ENCODE peak calls at places on chromosomes 2 and 18, in five cellular contexts. B is cardiac muscle cell, N is ovary, L is lower lobe of right lung, W is A549. Z is an unnamed sample.

GRCh38 chr18:48893559-48894265 is 57.1 kb downstream of the SMAD7 start:
- DNase-seq in B (no peak), N (no peak), L (no peak), W (no peak), Z (no peak)

GRCh38 chr18:49768051-49768391 is 45.3 kb downstream of the ACAA2 start:
- DNase-seq in B (peak; percentile 85), N (no peak), L (no peak), W (peak; percentile 61), Z (no peak)

GRCh38 chr2:27559228-27559627 is 23.6 kb upstream of the ZNF512 start:
- DNase-seq in B (no peak), N (no peak), L (no peak), W (no peak), Z (no peak)

GRCh38 chr18:74446631-74447403 is 10.3 kb downstream of the DIPK1C start:
- DNase-seq in B (no peak), N (no peak), L (no peak), W (no peak), Z (no peak)

GRCh38 chr2:143246815-143247744 is 117.9 kb downstream of the ARHGAP15 start:
- DNase-seq in B (no peak), N (no peak), L (no peak), W (no peak), Z (no peak)

GRCh38 chr18:31454066-31454708 is 6.6 kb downstream of the DSG3 start:
- DNase-seq in B (peak; percentile 65), N (no peak), L (no peak), W (peak; percentile 82), Z (no peak)

GRCh38 chr18:48917579-48918101 is 33.1 kb downstream of the SMAD7 start:
- DNase-seq in B (no peak), N (no peak), L (no peak), W (no peak), Z (no peak)

GRCh38 chr2:237558918-237559645 is 7.3 kb upstream of the PRLH start:
- DNase-seq in B (peak; percentile 70), N (peak; percentile 87), L (peak; percentile 74), W (peak; percentile 43), Z (no peak)

GRCh38 chr2:179031731-179032408 is 18.1 kb downstream of the CCDC141 start:
- DNase-seq in B (no peak), N (no peak), L (no peak), W (no peak), Z (peak; percentile 67)

GRCh38 chr2:187403568-187404260 is 44.3 kb downstream of the CALCRL start:
- DNase-seq in B (peak; percentile 28), N (no peak), L (no peak), W (peak; percentile 5), Z (no peak)

GRCh38 chr2:24050041-24050655 is 607 bp downstream of the FKBP1B start:
- DNase-seq in B (peak; percentile 31), N (peak; percentile 37), L (peak; percentile 55), W (no peak), Z (no peak)

GRCh38 chr2:68465081-68465916 is 1.8 kb downstream of the FBXO48 start:
- DNase-seq in B (no peak), N (no peak), L (no peak), W (no peak), Z (no peak)

GRCh38 chr2:216023055-216023648 is 9.8 kb upstream of the MREG start:
- DNase-seq in B (peak; percentile 68), N (no peak), L (no peak), W (peak; percentile 58), Z (peak; percentile 29)

GRCh38 chr18:59573962-59574361 is 123.3 kb downstream of the CCBE1 start:
- DNase-seq in B (no peak), N (no peak), L (no peak), W (no peak), Z (no peak)

GRCh38 chr2:191312163-191312562 is 67.0 kb downstream of the MYO1B start:
- DNase-seq in B (no peak), N (no peak), L (no peak), W (no peak), Z (no peak)

GRCh38 chr2:52918551-52918950 is 849.1 kb upstream of the CHAC2 start:
- DNase-seq in B (no peak), N (no peak), L (no peak), W (no peak), Z (no peak)

GRCh38 chr2:26164641-26165211 is 8.2 kb upstream of the GAREM2 start:
- DNase-seq in B (no peak), N (no peak), L (peak; percentile 8), W (no peak), Z (no peak)
- H3K27ac ChIP-seq in B (no peak overlapping the region), N (no peak overlapping the region), L (no peak overlapping the region), W (no peak overlapping the region), Z (no peak overlapping the region)

DNA sequence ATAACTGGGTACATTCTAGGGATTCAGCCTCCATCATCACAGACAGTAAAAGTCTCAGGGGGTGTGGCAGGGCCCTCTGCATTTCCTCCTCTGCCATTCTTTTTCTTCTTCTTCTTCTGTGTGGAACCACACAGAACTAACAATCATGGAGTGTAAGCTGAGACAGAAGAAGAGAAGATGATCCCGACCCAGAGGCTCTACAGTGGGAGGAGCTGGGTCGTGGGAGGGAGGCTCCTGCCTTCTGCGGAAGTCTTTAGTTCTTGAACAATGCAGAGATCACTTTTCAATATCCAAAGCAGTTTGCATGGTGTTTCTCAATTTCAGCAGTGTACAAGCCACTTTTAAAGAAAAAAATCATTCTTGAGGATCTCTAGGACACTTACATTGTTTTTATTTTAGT is 80.9 kb downstream of the KCNS3 start:
- DNase-seq in B (no peak), N (no peak), L (no peak), W (no peak), Z (no peak)
- H3K27ac ChIP-seq in B (no peak overlapping the region), N (no peak overlapping the region), L (no peak overlapping the region), W (no peak overlapping the region), Z (no peak overlapping the region)

DNA sequence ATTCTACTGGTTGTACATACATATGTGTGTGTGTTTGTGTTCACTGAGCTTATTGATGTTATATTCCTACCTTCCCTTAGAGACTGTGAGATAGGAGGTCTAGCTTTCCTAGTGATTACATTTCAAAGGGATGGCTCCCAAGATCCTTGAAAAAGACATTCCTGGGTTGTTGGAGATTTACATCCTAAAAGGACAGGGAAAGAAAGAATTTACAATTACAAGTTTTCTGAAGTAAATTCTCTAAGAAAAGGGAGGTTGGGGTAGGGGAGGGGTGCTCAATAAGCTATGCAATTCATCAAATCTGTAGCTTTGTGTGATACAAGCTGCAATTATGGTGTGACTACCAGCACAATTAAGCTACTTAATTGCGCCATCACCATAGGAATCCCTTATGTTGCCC is 284.3 kb downstream of the NUP35 start:
- DNase-seq in B (no peak), N (no peak), L (no peak), W (no peak), Z (no peak)
- H3K27ac ChIP-seq in B (no peak overlapping the region), N (no peak overlapping the region), L (no peak overlapping the region), W (no peak overlapping the region), Z (no peak overlapping the region)

DNA sequence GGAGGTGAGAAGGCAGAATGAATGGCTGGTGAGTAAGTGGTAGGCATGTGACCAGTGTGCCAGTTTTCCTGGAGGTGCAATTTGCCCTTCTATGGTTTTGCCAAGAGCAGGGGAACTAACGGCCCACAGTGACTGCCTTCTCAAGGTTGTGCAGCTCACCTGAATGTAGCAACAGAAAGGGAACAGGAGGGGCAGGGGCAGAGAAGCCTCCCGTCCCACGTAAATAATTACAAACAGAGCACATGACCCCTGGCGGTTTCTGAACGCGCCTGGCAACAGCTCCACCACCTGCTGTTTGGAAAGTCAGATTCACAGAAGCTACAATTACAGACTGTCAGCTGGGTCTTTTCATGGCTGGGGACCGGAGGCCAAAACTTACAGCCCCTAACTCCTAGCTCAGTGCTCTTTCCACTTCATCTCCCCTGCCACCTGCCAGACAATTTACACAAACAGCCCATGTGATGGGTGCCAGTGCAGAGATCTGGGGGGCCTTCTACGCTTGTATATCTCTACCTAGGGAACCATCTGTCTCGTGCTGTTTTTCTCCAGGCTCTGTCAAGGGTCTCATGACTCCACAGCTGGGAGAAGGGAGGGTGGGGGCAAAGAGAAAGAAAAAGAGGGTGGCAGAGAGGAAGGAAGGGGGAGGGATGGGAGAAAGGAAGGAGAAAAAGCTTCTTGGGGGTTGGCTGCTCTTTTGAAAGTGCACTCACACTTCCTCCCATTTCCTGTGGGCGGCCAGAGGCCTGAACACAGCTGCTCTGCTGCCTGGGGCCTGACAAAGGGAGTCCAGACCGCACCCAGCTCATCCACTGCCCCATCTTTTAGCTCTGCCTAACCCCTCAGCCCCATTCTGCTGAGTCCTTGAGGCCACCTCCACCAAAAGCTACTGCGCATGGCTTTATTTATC is 69.5 kb downstream of the POLR1A start:
- DNase-seq in B (peak; percentile 83), N (peak; percentile 84), L (peak; percentile 86), W (no peak), Z (peak; percentile 84)
- H3K27ac ChIP-seq in B (no peak overlapping the region), N (peak overlapping the region; percentile 85), L (peak overlapping the region; percentile 88), W (peak overlapping the region; percentile 64), Z (peak overlapping the region; percentile 88)